ENCODE peak calls at places on chromosomes 6 and 20, in nine cellular contexts. Q is AG09309, R is AG10803, Z is ovary, I is OCI-LY7, E is HFF-Myc, L is bronchial epithelial cell, S is HFFc6, M is B cell. J is an unnamed sample.

GRCh38 chr6:136466789-136467585 is 83.2 kb downstream of the MAP7 start:
- DNase-seq in Q (no peak), R (no peak), Z (no peak), I (no peak), E (no peak), L (no peak), S (no peak), M (no peak), J (no peak)

GRCh38 chr6:168004023-168004422 is 6.6 kb downstream of the KIF25 start:
- DNase-seq in Q (no peak), R (no peak), Z (no peak), I (no peak), E (no peak), L (no peak), S (no peak), M (no peak), J (no peak)

GRCh38 chr20:39812116-39812515 is 850.0 kb downstream of the DHX35 start:
- DNase-seq in Q (no peak), R (no peak), Z (no peak), I (no peak), E (no peak), L (peak), S (no peak), M (no peak), J (no peak)

GRCh38 chr20:63628246-63628975 is 1.5 kb upstream of the GMEB2 start:
- DNase-seq in Q (no peak), R (peak), Z (peak), I (peak), E (peak), L (peak), S (peak), M (peak), J (no peak)

GRCh38 chr6:5950448-5950847 is 56.3 kb downstream of the NRN1 start:
- DNase-seq in Q (no peak), R (peak), Z (no peak), I (peak), E (no peak), L (peak), S (no peak), M (peak), J (no peak)

GRCh38 chr20:31440012-31440659 is at the start of gene DEFB123:
- DNase-seq in Q (no peak), R (no peak), Z (no peak), I (no peak), E (no peak), L (no peak), S (no peak), M (no peak), J (no peak)

GRCh38 chr6:168670386-168670985 is 229.5 kb downstream of the SMOC2 start:
- DNase-seq in Q (no peak), R (no peak), Z (no peak), I (no peak), E (no peak), L (no peak), S (no peak), M (no peak), J (peak)

GRCh38 chr6:137432054-137432545 is 62.1 kb downstream of the OLIG3 start:
- DNase-seq in Q (no peak), R (no peak), Z (no peak), I (peak), E (no peak), L (no peak), S (no peak), M (peak), J (no peak)

GRCh38 chr6:157966990-157967389 is 14.7 kb upstream of the SYNJ2 start:
- DNase-seq in Q (no peak), R (no peak), Z (no peak), I (no peak), E (no peak), L (no peak), S (no peak), M (no peak), J (no peak)

GRCh38 chr6:31247813-31248212 is 24.1 kb downstream of the HLA-C start:
- DNase-seq in Q (no peak), R (no peak), Z (no peak), I (no peak), E (no peak), L (no peak), S (no peak), M (no peak), J (no peak)

GRCh38 chr6:410555-411395 is 19.2 kb downstream of the IRF4 start:
- DNase-seq in Q (no peak), R (no peak), Z (no peak), I (no peak), E (no peak), L (no peak), S (no peak), M (no peak), J (no peak)

DNA sequence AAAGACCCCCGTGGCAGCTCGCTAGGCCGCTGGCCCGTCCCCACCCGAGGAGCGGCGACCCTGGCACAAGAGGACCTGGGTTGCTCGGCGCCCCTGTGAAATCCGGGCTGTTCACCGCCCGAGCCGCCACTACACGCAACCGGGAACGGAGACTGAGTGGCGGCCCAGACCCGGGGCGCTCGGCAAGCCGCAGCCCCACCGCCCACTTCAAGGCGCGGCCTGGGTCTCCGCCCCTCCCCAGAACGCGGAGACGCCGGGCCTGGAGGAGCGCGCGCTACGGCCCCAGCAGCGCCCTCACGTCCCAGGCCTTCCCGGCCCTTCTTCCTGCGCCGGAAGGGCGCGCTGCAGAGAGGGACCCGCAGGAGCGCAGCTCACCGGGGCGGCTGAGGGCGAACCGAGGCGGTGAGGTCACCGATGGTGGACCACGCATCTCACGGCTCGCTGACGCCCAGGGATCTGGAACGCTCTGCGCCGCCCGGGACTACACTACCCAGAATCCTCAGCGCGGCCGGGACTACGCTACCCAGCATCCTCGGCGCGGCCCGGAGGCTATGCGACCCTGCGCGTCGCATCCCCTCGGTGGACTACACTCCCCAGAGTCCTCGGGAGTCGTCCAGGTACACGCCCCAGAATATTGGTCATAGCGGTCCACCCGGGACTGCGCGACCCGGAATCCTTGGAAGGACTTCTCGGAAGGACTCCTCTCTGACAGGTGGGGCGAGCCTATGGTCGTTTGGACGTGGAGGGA is at the start of gene ZNF337:
- DNase-seq in Q (peak), R (peak), Z (peak), I (peak), E (peak), L (peak), S (peak), M (peak), J (peak)
- TF ChIP-seq CTCF in Q (peak), R (peak), Z (no peak), I (peak), E (peak), L (peak), S (peak), M (no peak), J (peak)

DNA sequence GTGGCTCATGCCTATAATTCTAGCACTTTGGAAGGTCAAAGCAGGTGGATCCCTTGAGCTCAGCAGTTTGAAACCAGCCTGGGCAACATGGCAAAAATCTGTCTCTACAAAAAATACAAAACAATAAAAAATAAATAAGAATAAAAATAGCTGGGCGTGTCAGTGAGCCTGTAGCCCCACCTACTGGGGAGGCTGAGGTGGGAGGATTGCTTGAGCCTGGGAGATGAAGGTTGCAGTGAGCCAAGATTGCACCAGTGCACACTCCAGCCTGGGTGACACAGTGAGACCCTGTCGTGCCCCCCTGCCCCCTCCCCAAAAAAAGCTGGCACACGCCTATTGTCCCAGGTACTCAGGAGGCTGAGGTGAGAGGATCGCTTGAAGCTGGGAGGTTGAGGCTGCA is 35.1 kb upstream of the SRPK1 start:
- DNase-seq in Q (no peak), R (no peak), Z (no peak), I (peak), E (no peak), L (no peak), S (no peak), M (no peak), J (no peak)
- TF ChIP-seq CTCF in Q (no peak), R (peak), Z (no peak), I (peak), E (peak), L (peak), S (peak), M (no peak), J (peak)

DNA sequence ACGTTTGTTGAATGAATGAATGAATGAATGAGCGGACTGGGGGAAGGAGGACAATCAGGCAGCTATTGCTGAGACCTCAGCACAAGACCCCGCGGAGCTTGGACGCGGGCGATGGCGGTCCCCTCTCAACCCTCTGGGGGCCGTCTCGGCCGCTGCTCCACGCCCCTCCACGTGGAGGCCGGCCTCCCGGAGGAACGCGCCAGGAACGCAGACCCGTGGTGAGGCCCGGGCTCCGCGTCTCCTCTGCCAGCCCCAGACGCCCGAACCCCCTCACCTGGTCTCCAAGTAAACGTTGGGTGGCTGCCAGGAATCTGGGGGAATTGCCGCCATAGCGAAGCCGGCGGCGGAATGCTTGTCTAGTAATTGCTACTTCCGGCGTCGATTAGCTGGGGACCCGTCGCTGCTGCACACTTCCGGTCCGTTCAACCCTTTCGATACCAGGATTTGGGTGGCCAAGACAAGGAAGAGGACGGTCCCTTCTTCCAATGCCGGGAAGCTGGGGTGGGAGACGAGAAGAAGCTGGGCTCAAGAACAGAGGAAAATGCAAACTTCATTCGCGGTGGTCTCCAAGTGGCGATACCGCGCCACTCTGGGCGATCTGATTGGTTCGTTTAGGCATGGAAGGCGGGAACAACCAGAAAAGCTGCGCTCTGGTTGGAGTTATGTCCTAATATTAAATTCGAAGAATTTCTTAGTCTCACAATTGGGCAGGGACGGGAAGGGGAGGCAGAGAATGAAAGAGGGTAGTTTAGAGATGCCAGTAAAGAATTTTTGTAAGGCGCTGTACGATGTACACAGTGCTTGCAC is at the start of gene PPIL1:
- DNase-seq in Q (peak), R (peak), Z (peak), I (peak), E (peak), L (peak), S (peak), M (peak), J (peak)
- TF ChIP-seq CTCF in Q (no peak), R (no peak), Z (no peak), I (peak), E (no peak), L (no peak), S (peak), M (no peak), J (peak)

GRCh38 chr6:170293881-170294755 is 3.2 kb upstream of the DLL1 start:
- DNase-seq in Q (no peak), R (no peak), Z (no peak), I (no peak), E (no peak), L (no peak), S (no peak), M (no peak), J (no peak)

GRCh38 chr6:170293411-170293844 is 2.5 kb upstream of the DLL1 start:
- DNase-seq in Q (no peak), R (no peak), Z (no peak), I (no peak), E (no peak), L (no peak), S (no peak), M (no peak), J (no peak)

GRCh38 chr6:170292111-170292777 is 1.4 kb upstream of the DLL1 start:
- DNase-seq in Q (no peak), R (no peak), Z (peak), I (no peak), E (no peak), L (no peak), S (no peak), M (no peak), J (no peak)

GRCh38 chr6:170291271-170292110 is 613 bp upstream of the DLL1 start:
- DNase-seq in Q (no peak), R (peak), Z (peak), I (peak), E (no peak), L (peak), S (no peak), M (peak), J (no peak)

GRCh38 chr6:170292778-170293164 is 1.9 kb upstream of the DLL1 start:
- DNase-seq in Q (no peak), R (no peak), Z (no peak), I (no peak), E (no peak), L (peak), S (no peak), M (no peak), J (no peak)
- TF ChIP-seq CTCF in Q (no peak), R (peak), Z (no peak), I (peak), E (no peak), L (no peak), S (peak), M (no peak), J (peak)

GRCh38 chr6:141641406-141641805 is 491.3 kb upstream of the GJE1 start:
- DNase-seq in Q (no peak), R (no peak), Z (no peak), I (no peak), E (no peak), L (no peak), S (no peak), M (no peak), J (no peak)
- TF ChIP-seq CTCF in Q (peak), R (no peak), Z (no peak), I (no peak), E (no peak), L (no peak), S (peak), M (no peak), J (peak)

J was measured in type B pancreatic cell.